ENCODE peak calls at places on chromosomes 16 and 17, in nine cellular contexts. One of them, this sample, is unnamed.

GRCh38 chr17:81922566-81923301 is 4.8 kb upstream of the SIRT7 start:
- DNase-seq in nephron progenitor cell: no peak
- DNase-seq in EH: no peak
- DNase-seq in T-helper 2 cell: no peak
- DNase-seq in activated CD4-positive, alpha-beta T cell treated with anti-CD3 and anti-CD28 coated beads, Interleukin-2, amount 50 U/mL, for 1 hour: no peak
- DNase-seq in M059J: no peak
- DNase-seq in non-pigmented ciliary epithelial cell: no peak
- DNase-seq in AG10803: no peak
- DNase-seq in A549: no peak
- DNase-seq in this sample: no peak

GRCh38 chr16:10940501-10941079 is 1.7 kb downstream of the DEXI start:
- DNase-seq in nephron progenitor cell: no peak
- DNase-seq in EH: no peak
- DNase-seq in T-helper 2 cell: no peak
- DNase-seq in activated CD4-positive, alpha-beta T cell treated with anti-CD3 and anti-CD28 coated beads, Interleukin-2, amount 50 U/mL, for 1 hour: no peak
- DNase-seq in M059J: peak
- DNase-seq in non-pigmented ciliary epithelial cell: no peak
- DNase-seq in AG10803: no peak
- DNase-seq in A549: no peak
- DNase-seq in this sample: no peak

GRCh38 chr16:30065943-30066881 is 652 bp downstream of the ALDOA start:
- DNase-seq in nephron progenitor cell: no peak
- DNase-seq in EH: peak
- DNase-seq in T-helper 2 cell: no peak
- DNase-seq in activated CD4-positive, alpha-beta T cell treated with anti-CD3 and anti-CD28 coated beads, Interleukin-2, amount 50 U/mL, for 1 hour: peak
- DNase-seq in M059J: peak
- DNase-seq in non-pigmented ciliary epithelial cell: no peak
- DNase-seq in AG10803: peak
- DNase-seq in A549: no peak
- DNase-seq in this sample: no peak

GRCh38 chr16:71927383-71927782 is 32.1 kb downstream of the IST1 start:
- DNase-seq in nephron progenitor cell: no peak
- DNase-seq in EH: peak
- DNase-seq in T-helper 2 cell: no peak
- DNase-seq in activated CD4-positive, alpha-beta T cell treated with anti-CD3 and anti-CD28 coated beads, Interleukin-2, amount 50 U/mL, for 1 hour: no peak
- DNase-seq in M059J: peak
- DNase-seq in non-pigmented ciliary epithelial cell: peak
- DNase-seq in AG10803: peak
- DNase-seq in A549: no peak
- DNase-seq in this sample: no peak

GRCh38 chr16:11056989-11057645 is 112.8 kb downstream of the CLEC16A start:
- DNase-seq in nephron progenitor cell: no peak
- DNase-seq in EH: no peak
- DNase-seq in T-helper 2 cell: no peak
- DNase-seq in activated CD4-positive, alpha-beta T cell treated with anti-CD3 and anti-CD28 coated beads, Interleukin-2, amount 50 U/mL, for 1 hour: no peak
- DNase-seq in M059J: no peak
- DNase-seq in non-pigmented ciliary epithelial cell: no peak
- DNase-seq in AG10803: no peak
- DNase-seq in A549: no peak
- DNase-seq in this sample: no peak

GRCh38 chr17:30520436-30520835 is 43.2 kb downstream of the GOSR1 start:
- DNase-seq in nephron progenitor cell: no peak
- DNase-seq in EH: peak
- DNase-seq in T-helper 2 cell: no peak
- DNase-seq in activated CD4-positive, alpha-beta T cell treated with anti-CD3 and anti-CD28 coated beads, Interleukin-2, amount 50 U/mL, for 1 hour: no peak
- DNase-seq in M059J: peak
- DNase-seq in non-pigmented ciliary epithelial cell: peak
- DNase-seq in AG10803: peak
- DNase-seq in A549: no peak
- DNase-seq in this sample: no peak

GRCh38 chr17:49361129-49361901 is 735 bp downstream of the ZNF652 start:
- DNase-seq in nephron progenitor cell: no peak
- DNase-seq in EH: peak
- DNase-seq in T-helper 2 cell: peak
- DNase-seq in activated CD4-positive, alpha-beta T cell treated with anti-CD3 and anti-CD28 coated beads, Interleukin-2, amount 50 U/mL, for 1 hour: peak
- DNase-seq in M059J: peak
- DNase-seq in non-pigmented ciliary epithelial cell: no peak
- DNase-seq in AG10803: no peak
- DNase-seq in A549: peak
- DNase-seq in this sample: peak

GRCh38 chr16:50836121-50836541 is 94.2 kb downstream of the CYLD start:
- DNase-seq in nephron progenitor cell: no peak
- DNase-seq in EH: no peak
- DNase-seq in T-helper 2 cell: no peak
- DNase-seq in activated CD4-positive, alpha-beta T cell treated with anti-CD3 and anti-CD28 coated beads, Interleukin-2, amount 50 U/mL, for 1 hour: no peak
- DNase-seq in M059J: no peak
- DNase-seq in non-pigmented ciliary epithelial cell: no peak
- DNase-seq in AG10803: no peak
- DNase-seq in A549: no peak
- DNase-seq in this sample: no peak

GRCh38 chr16:75002474-75002873 is 3.6 kb downstream of the ZNRF1 start:
- DNase-seq in nephron progenitor cell: no peak
- DNase-seq in EH: no peak
- DNase-seq in T-helper 2 cell: no peak
- DNase-seq in activated CD4-positive, alpha-beta T cell treated with anti-CD3 and anti-CD28 coated beads, Interleukin-2, amount 50 U/mL, for 1 hour: no peak
- DNase-seq in M059J: no peak
- DNase-seq in non-pigmented ciliary epithelial cell: no peak
- DNase-seq in AG10803: no peak
- DNase-seq in A549: no peak
- DNase-seq in this sample: no peak

GRCh38 chr16:76114681-76115080 is 162.5 kb upstream of the CNTNAP4 start:
- DNase-seq in nephron progenitor cell: no peak
- DNase-seq in EH: no peak
- DNase-seq in T-helper 2 cell: no peak
- DNase-seq in activated CD4-positive, alpha-beta T cell treated with anti-CD3 and anti-CD28 coated beads, Interleukin-2, amount 50 U/mL, for 1 hour: no peak
- DNase-seq in M059J: no peak
- DNase-seq in non-pigmented ciliary epithelial cell: no peak
- DNase-seq in AG10803: no peak
- DNase-seq in A549: no peak
- DNase-seq in this sample: no peak

GRCh38 chr17:39787038-39787437 is 49.3 kb downstream of the GRB7 start:
- DNase-seq in nephron progenitor cell: no peak
- DNase-seq in EH: no peak
- DNase-seq in T-helper 2 cell: no peak
- DNase-seq in activated CD4-positive, alpha-beta T cell treated with anti-CD3 and anti-CD28 coated beads, Interleukin-2, amount 50 U/mL, for 1 hour: no peak
- DNase-seq in M059J: no peak
- DNase-seq in non-pigmented ciliary epithelial cell: no peak
- DNase-seq in AG10803: no peak
- DNase-seq in A549: no peak
- DNase-seq in this sample: no peak

GRCh38 chr16:17417740-17418139 is 53.0 kb downstream of the XYLT1 start:
- DNase-seq in nephron progenitor cell: no peak
- DNase-seq in EH: peak
- DNase-seq in T-helper 2 cell: no peak
- DNase-seq in activated CD4-positive, alpha-beta T cell treated with anti-CD3 and anti-CD28 coated beads, Interleukin-2, amount 50 U/mL, for 1 hour: no peak
- DNase-seq in M059J: peak
- DNase-seq in non-pigmented ciliary epithelial cell: no peak
- DNase-seq in AG10803: no peak
- DNase-seq in A549: no peak
- DNase-seq in this sample: no peak

GRCh38 chr16:64641343-64641742 is 480.5 kb downstream of the CDH11 start:
- DNase-seq in nephron progenitor cell: no peak
- DNase-seq in EH: no peak
- DNase-seq in T-helper 2 cell: no peak
- DNase-seq in activated CD4-positive, alpha-beta T cell treated with anti-CD3 and anti-CD28 coated beads, Interleukin-2, amount 50 U/mL, for 1 hour: no peak
- DNase-seq in M059J: no peak
- DNase-seq in non-pigmented ciliary epithelial cell: no peak
- DNase-seq in AG10803: no peak
- DNase-seq in A549: no peak
- DNase-seq in this sample: no peak

GRCh38 chr17:17950347-17950746 is 21.9 kb downstream of the TOM1L2 start:
- DNase-seq in nephron progenitor cell: no peak
- DNase-seq in EH: no peak
- DNase-seq in T-helper 2 cell: no peak
- DNase-seq in activated CD4-positive, alpha-beta T cell treated with anti-CD3 and anti-CD28 coated beads, Interleukin-2, amount 50 U/mL, for 1 hour: no peak
- DNase-seq in M059J: no peak
- DNase-seq in non-pigmented ciliary epithelial cell: no peak
- DNase-seq in AG10803: no peak
- DNase-seq in A549: no peak
- DNase-seq in this sample: no peak

GRCh38 chr17:81298991-81299733 is 4.1 kb upstream of the SLC38A10 start:
- DNase-seq in nephron progenitor cell: no peak
- DNase-seq in EH: no peak
- DNase-seq in T-helper 2 cell: no peak
- DNase-seq in activated CD4-positive, alpha-beta T cell treated with anti-CD3 and anti-CD28 coated beads, Interleukin-2, amount 50 U/mL, for 1 hour: no peak
- DNase-seq in M059J: no peak
- DNase-seq in non-pigmented ciliary epithelial cell: no peak
- DNase-seq in AG10803: no peak
- DNase-seq in A549: no peak
- DNase-seq in this sample: no peak

GRCh38 chr17:69047368-69048263 is 13.1 kb downstream of the ABCA9 start:
- DNase-seq in nephron progenitor cell: peak
- DNase-seq in EH: peak
- DNase-seq in T-helper 2 cell: no peak
- DNase-seq in activated CD4-positive, alpha-beta T cell treated with anti-CD3 and anti-CD28 coated beads, Interleukin-2, amount 50 U/mL, for 1 hour: no peak
- DNase-seq in M059J: no peak
- DNase-seq in non-pigmented ciliary epithelial cell: peak
- DNase-seq in AG10803: peak
- DNase-seq in A549: no peak
- DNase-seq in this sample: no peak

GRCh38 chr17:28042721-28043291 is 329 bp downstream of the NLK start:
- DNase-seq in nephron progenitor cell: no peak
- DNase-seq in EH: no peak
- DNase-seq in T-helper 2 cell: no peak
- DNase-seq in activated CD4-positive, alpha-beta T cell treated with anti-CD3 and anti-CD28 coated beads, Interleukin-2, amount 50 U/mL, for 1 hour: peak
- DNase-seq in M059J: no peak
- DNase-seq in non-pigmented ciliary epithelial cell: no peak
- DNase-seq in AG10803: no peak
- DNase-seq in A549: no peak
- DNase-seq in this sample: no peak

GRCh38 chr16:83356266-83356665 is 451.5 kb upstream of the HSBP1 start:
- DNase-seq in nephron progenitor cell: peak
- DNase-seq in EH: peak
- DNase-seq in T-helper 2 cell: no peak
- DNase-seq in activated CD4-positive, alpha-beta T cell treated with anti-CD3 and anti-CD28 coated beads, Interleukin-2, amount 50 U/mL, for 1 hour: no peak
- DNase-seq in M059J: peak
- DNase-seq in non-pigmented ciliary epithelial cell: peak
- DNase-seq in AG10803: peak
- DNase-seq in A549: peak
- DNase-seq in this sample: no peak

GRCh38 chr16:68629315-68629900 is 15.7 kb upstream of the CDH3 start:
- DNase-seq in nephron progenitor cell: no peak
- DNase-seq in EH: no peak
- DNase-seq in T-helper 2 cell: no peak
- DNase-seq in activated CD4-positive, alpha-beta T cell treated with anti-CD3 and anti-CD28 coated beads, Interleukin-2, amount 50 U/mL, for 1 hour: no peak
- DNase-seq in M059J: no peak
- DNase-seq in non-pigmented ciliary epithelial cell: no peak
- DNase-seq in AG10803: no peak
- DNase-seq in A549: no peak
- DNase-seq in this sample: no peak

GRCh38 chr17:72169823-72170222 is 49.0 kb downstream of the SOX9 start:
- DNase-seq in nephron progenitor cell: no peak
- DNase-seq in EH: no peak
- DNase-seq in T-helper 2 cell: no peak
- DNase-seq in activated CD4-positive, alpha-beta T cell treated with anti-CD3 and anti-CD28 coated beads, Interleukin-2, amount 50 U/mL, for 1 hour: no peak
- DNase-seq in M059J: no peak
- DNase-seq in non-pigmented ciliary epithelial cell: no peak
- DNase-seq in AG10803: no peak
- DNase-seq in A549: no peak
- DNase-seq in this sample: no peak

GRCh38 chr17:73986641-73987177 is 216.8 kb upstream of the RPL38 start:
- DNase-seq in nephron progenitor cell: no peak
- DNase-seq in EH: no peak
- DNase-seq in T-helper 2 cell: no peak
- DNase-seq in activated CD4-positive, alpha-beta T cell treated with anti-CD3 and anti-CD28 coated beads, Interleukin-2, amount 50 U/mL, for 1 hour: no peak
- DNase-seq in M059J: no peak
- DNase-seq in non-pigmented ciliary epithelial cell: no peak
- DNase-seq in AG10803: no peak
- DNase-seq in A549: no peak
- DNase-seq in this sample: no peak

GRCh38 chr16:81883235-81883634 is 104.1 kb downstream of the PLCG2 start:
- DNase-seq in nephron progenitor cell: no peak
- DNase-seq in EH: no peak
- DNase-seq in T-helper 2 cell: no peak
- DNase-seq in activated CD4-positive, alpha-beta T cell treated with anti-CD3 and anti-CD28 coated beads, Interleukin-2, amount 50 U/mL, for 1 hour: no peak
- DNase-seq in M059J: no peak
- DNase-seq in non-pigmented ciliary epithelial cell: no peak
- DNase-seq in AG10803: no peak
- DNase-seq in A549: no peak
- DNase-seq in this sample: no peak

GRCh38 chr16:35207059-35207999 is 1747.9 kb downstream of the TP53TG3F start:
- DNase-seq in nephron progenitor cell: no peak
- DNase-seq in EH: no peak
- DNase-seq in T-helper 2 cell: no peak
- DNase-seq in activated CD4-positive, alpha-beta T cell treated with anti-CD3 and anti-CD28 coated beads, Interleukin-2, amount 50 U/mL, for 1 hour: no peak
- DNase-seq in M059J: no peak
- DNase-seq in non-pigmented ciliary epithelial cell: no peak
- DNase-seq in AG10803: no peak
- DNase-seq in A549: no peak
- DNase-seq in this sample: no peak

GRCh38 chr17:17191961-17192381 is 14.2 kb downstream of the PLD6 start:
- DNase-seq in nephron progenitor cell: no peak
- DNase-seq in EH: peak
- DNase-seq in T-helper 2 cell: no peak
- DNase-seq in activated CD4-positive, alpha-beta T cell treated with anti-CD3 and anti-CD28 coated beads, Interleukin-2, amount 50 U/mL, for 1 hour: no peak
- DNase-seq in M059J: no peak
- DNase-seq in non-pigmented ciliary epithelial cell: no peak
- DNase-seq in AG10803: no peak
- DNase-seq in A549: no peak
- DNase-seq in this sample: no peak

GRCh38 chr16:89288966-89289365 is 71.5 kb downstream of the ZNF778 start:
- DNase-seq in nephron progenitor cell: no peak
- DNase-seq in EH: no peak
- DNase-seq in T-helper 2 cell: no peak
- DNase-seq in activated CD4-positive, alpha-beta T cell treated with anti-CD3 and anti-CD28 coated beads, Interleukin-2, amount 50 U/mL, for 1 hour: no peak
- DNase-seq in M059J: no peak
- DNase-seq in non-pigmented ciliary epithelial cell: no peak
- DNase-seq in AG10803: no peak
- DNase-seq in A549: no peak
- DNase-seq in this sample: no peak

GRCh38 chr17:1588781-1589585 is 26.4 kb upstream of the PITPNA start:
- DNase-seq in nephron progenitor cell: no peak
- DNase-seq in EH: no peak
- DNase-seq in T-helper 2 cell: no peak
- DNase-seq in activated CD4-positive, alpha-beta T cell treated with anti-CD3 and anti-CD28 coated beads, Interleukin-2, amount 50 U/mL, for 1 hour: no peak
- DNase-seq in M059J: peak
- DNase-seq in non-pigmented ciliary epithelial cell: no peak
- DNase-seq in AG10803: no peak
- DNase-seq in A549: no peak
- DNase-seq in this sample: no peak

GRCh38 chr17:42682400-42683384 is at the start of gene CNTNAP1:
- DNase-seq in nephron progenitor cell: peak
- DNase-seq in EH: peak
- DNase-seq in T-helper 2 cell: no peak
- DNase-seq in activated CD4-positive, alpha-beta T cell treated with anti-CD3 and anti-CD28 coated beads, Interleukin-2, amount 50 U/mL, for 1 hour: peak
- DNase-seq in M059J: peak
- DNase-seq in non-pigmented ciliary epithelial cell: no peak
- DNase-seq in AG10803: peak
- DNase-seq in A549: peak
- DNase-seq in this sample: no peak

GRCh38 chr16:54649846-54650245 is 280.8 kb upstream of the IRX5 start:
- DNase-seq in nephron progenitor cell: no peak
- DNase-seq in EH: no peak
- DNase-seq in T-helper 2 cell: no peak
- DNase-seq in activated CD4-positive, alpha-beta T cell treated with anti-CD3 and anti-CD28 coated beads, Interleukin-2, amount 50 U/mL, for 1 hour: no peak
- DNase-seq in M059J: peak
- DNase-seq in non-pigmented ciliary epithelial cell: no peak
- DNase-seq in AG10803: no peak
- DNase-seq in A549: no peak
- DNase-seq in this sample: no peak

GRCh38 chr16:85395913-85396878 is 216.9 kb upstream of the GSE1 start:
- DNase-seq in nephron progenitor cell: peak
- DNase-seq in EH: peak
- DNase-seq in T-helper 2 cell: peak
- DNase-seq in activated CD4-positive, alpha-beta T cell treated with anti-CD3 and anti-CD28 coated beads, Interleukin-2, amount 50 U/mL, for 1 hour: no peak
- DNase-seq in M059J: no peak
- DNase-seq in non-pigmented ciliary epithelial cell: no peak
- DNase-seq in AG10803: peak
- DNase-seq in A549: no peak
- DNase-seq in this sample: no peak

GRCh38 chr17:19331553-19332245 is 30.8 kb downstream of the B9D1 start:
- DNase-seq in nephron progenitor cell: no peak
- DNase-seq in EH: no peak
- DNase-seq in T-helper 2 cell: no peak
- DNase-seq in activated CD4-positive, alpha-beta T cell treated with anti-CD3 and anti-CD28 coated beads, Interleukin-2, amount 50 U/mL, for 1 hour: no peak
- DNase-seq in M059J: no peak
- DNase-seq in non-pigmented ciliary epithelial cell: no peak
- DNase-seq in AG10803: no peak
- DNase-seq in A549: no peak
- DNase-seq in this sample: no peak

GRCh38 chr16:12557808-12558207 is 245.9 kb downstream of the CPPED1 start:
- DNase-seq in nephron progenitor cell: no peak
- DNase-seq in EH: no peak
- DNase-seq in T-helper 2 cell: no peak
- DNase-seq in activated CD4-positive, alpha-beta T cell treated with anti-CD3 and anti-CD28 coated beads, Interleukin-2, amount 50 U/mL, for 1 hour: no peak
- DNase-seq in M059J: no peak
- DNase-seq in non-pigmented ciliary epithelial cell: no peak
- DNase-seq in AG10803: no peak
- DNase-seq in A549: no peak
- DNase-seq in this sample: no peak